ENCODE peak calls at places on chromosomes 13 and 19, in seven cellular contexts. C is adrenal gland; I is activated naive CD4-positive, alpha-beta T cell; L is foreskin melanocyte; U is AG09309; Y is NCI-H1436; R is lower lobe of right lung. J is an unnamed sample.

GRCh38 chr19:46571495-46571894 is 29.6 kb upstream of the CALM3 start:
- DNase-seq in C (no peak), I (no peak), L (no peak), U (no peak), Y (peak; percentile 9), R (no peak), J (peak; percentile 73)

GRCh38 chr19:18440936-18441803 is 3.2 kb upstream of the ISYNA1 start:
- DNase-seq in C (no peak), I (no peak), L (no peak), U (no peak), Y (no peak), R (no peak), J (no peak)

GRCh38 chr13:107866007-107866665 is 349.2 kb downstream of the LIG4 start:
- DNase-seq in C (peak; percentile 25), I (no peak), L (no peak), U (no peak), Y (no peak), R (no peak), J (no peak)

GRCh38 chr19:1862424-1863307 is 713 bp downstream of the KLF16 start:
- DNase-seq in C (peak; percentile 64), I (peak; percentile 55), L (no peak), U (no peak), Y (peak; percentile 21), R (no peak), J (no peak)

GRCh38 chr19:4036576-4037300 is 29.2 kb downstream of the PIAS4 start:
- DNase-seq in C (no peak), I (no peak), L (no peak), U (no peak), Y (no peak), R (no peak), J (no peak)

GRCh38 chr13:48750588-48751383 is 97.1 kb downstream of the CYSLTR2 start:
- DNase-seq in C (peak; percentile 62), I (no peak), L (no peak), U (no peak), Y (no peak), R (no peak), J (no peak)

GRCh38 chr13:97285221-97285955 is 63.3 kb downstream of the MBNL2 start:
- DNase-seq in C (no peak), I (no peak), L (peak; percentile 78), U (no peak), Y (no peak), R (no peak), J (no peak)

GRCh38 chr13:106534844-106535551 is 464 bp downstream of the EFNB2 start:
- DNase-seq in C (peak; percentile 23), I (peak; percentile 12), L (no peak), U (no peak), Y (no peak), R (peak; percentile 53), J (no peak)

GRCh38 chr19:43455321-43456113 is 9.9 kb downstream of the LYPD3 start:
- DNase-seq in C (no peak), I (no peak), L (no peak), U (no peak), Y (no peak), R (no peak), J (no peak)

GRCh38 chr19:46634656-46635218 is 1.3 kb downstream of the GNG8 start:
- DNase-seq in C (no peak), I (no peak), L (no peak), U (no peak), Y (peak; percentile 50), R (no peak), J (no peak)

GRCh38 chr19:38470788-38471480 is 37.4 kb downstream of the RYR1 start:
- DNase-seq in C (no peak), I (no peak), L (no peak), U (no peak), Y (no peak), R (no peak), J (no peak)

GRCh38 chr19:56091066-56091490 is 30.0 kb downstream of the ZNF787 start:
- DNase-seq in C (no peak), I (no peak), L (peak; percentile 80), U (no peak), Y (peak; percentile 44), R (no peak), J (no peak)

GRCh38 chr13:50744261-50744660 is 99.2 kb downstream of the DLEU7 start:
- DNase-seq in C (no peak), I (no peak), L (no peak), U (no peak), Y (no peak), R (no peak), J (no peak)

GRCh38 chr13:93549326-93549855 is 322.8 kb downstream of the GPC6 start:
- DNase-seq in C (no peak), I (no peak), L (no peak), U (no peak), Y (no peak), R (no peak), J (no peak)

GRCh38 chr13:90055121-90055520 is 1292.4 kb upstream of the MIR17HG start:
- DNase-seq in C (no peak), I (no peak), L (no peak), U (no peak), Y (no peak), R (no peak), J (no peak)

GRCh38 chr19:49801966-49802661 is 11.0 kb downstream of the FUZ start:
- DNase-seq in C (peak; percentile 93), I (no peak), L (no peak), U (no peak), Y (peak; percentile 80), R (no peak), J (no peak)

GRCh38 chr19:15828121-15828620 is 12.7 kb upstream of the OR10H1 start:
- DNase-seq in C (no peak), I (no peak), L (no peak), U (no peak), Y (no peak), R (no peak), J (no peak)

GRCh38 chr19:5113101-5113557 is 144.2 kb downstream of the KDM4B start:
- DNase-seq in C (no peak), I (no peak), L (no peak), U (peak; percentile 17), Y (no peak), R (no peak), J (no peak)

GRCh38 chr19:16070366-16070990 is 5.8 kb upstream of the TPM4 start:
- DNase-seq in C (no peak), I (peak; percentile 75), L (no peak), U (no peak), Y (no peak), R (peak; percentile 90), J (no peak)

GRCh38 chr19:18590273-18591272 is 2.0 kb downstream of the REX1BD start:
- DNase-seq in C (peak; percentile 40), I (no peak), L (no peak), U (no peak), Y (no peak), R (no peak), J (peak; percentile 99)

GRCh38 chr19:4448147-4448985 is 9.2 kb downstream of the UBXN6 start:
- DNase-seq in C (peak; percentile 86), I (no peak), L (no peak), U (no peak), Y (no peak), R (no peak), J (no peak)

GRCh38 chr19:20661150-20661819 is at the start of gene ZNF626:
- DNase-seq in C (peak; percentile 96), I (peak; percentile 80), L (peak; percentile 81), U (peak; percentile 89), Y (peak; percentile 87), R (peak; percentile 92), J (peak; percentile 94)

GRCh38 chr13:110468986-110469495 is 92.5 kb downstream of the RAB20 start:
- DNase-seq in C (no peak), I (no peak), L (peak; percentile 18), U (no peak), Y (no peak), R (peak; percentile 24), J (no peak)

GRCh38 chr13:74024856-74025255 is 109.3 kb downstream of the KLF12 start:
- DNase-seq in C (no peak), I (no peak), L (no peak), U (no peak), Y (no peak), R (no peak), J (no peak)

GRCh38 chr13:68708336-68708908 is 1399.2 kb upstream of the ATXN8OS start:
- DNase-seq in C (no peak), I (no peak), L (no peak), U (no peak), Y (no peak), R (no peak), J (no peak)

GRCh38 chr13:61149333-61149730 is 266.3 kb downstream of the PCDH20 start:
- DNase-seq in C (no peak), I (no peak), L (no peak), U (no peak), Y (no peak), R (no peak), J (no peak)

GRCh38 chr13:43787998-43788397 is 1.2 kb upstream of the ENOX1 start:
- DNase-seq in C (no peak), I (no peak), L (peak; percentile 89), U (no peak), Y (no peak), R (no peak), J (no peak)

GRCh38 chr13:67018775-67019174 is 211.4 kb downstream of the PCDH9 start:
- DNase-seq in C (no peak), I (no peak), L (no peak), U (no peak), Y (no peak), R (no peak), J (no peak)

GRCh38 chr19:45496349-45496953 is 396 bp downstream of the RTN2 start:
- DNase-seq in C (peak; percentile 59), I (peak; percentile 33), L (no peak), U (no peak), Y (no peak), R (no peak), J (no peak)

GRCh38 chr13:98923641-98924397 is 54.0 kb downstream of the DOCK9 start:
- DNase-seq in C (no peak), I (no peak), L (no peak), U (no peak), Y (no peak), R (no peak), J (no peak)

GRCh38 chr13:84654654-84655244 is 772.5 kb upstream of the SLITRK1 start:
- DNase-seq in C (no peak), I (no peak), L (no peak), U (no peak), Y (no peak), R (no peak), J (peak; percentile 87)

GRCh38 chr13:46845146-46845545 is 48.2 kb upstream of the ESD start:
- DNase-seq in C (no peak), I (no peak), L (no peak), U (no peak), Y (no peak), R (no peak), J (no peak)

GRCh38 chr13:45538382-45538781 is 73.6 kb downstream of the COG3 start:
- DNase-seq in C (no peak), I (no peak), L (no peak), U (no peak), Y (no peak), R (no peak), J (no peak)

GRCh38 chr19:44574201-44574950 is 39.0 kb upstream of the IGSF23 start:
- DNase-seq in C (no peak), I (no peak), L (no peak), U (no peak), Y (no peak), R (no peak), J (no peak)

GRCh38 chr19:3544054-3544376 is 5.0 kb downstream of the TEKTIP1 start:
- DNase-seq in C (no peak), I (no peak), L (no peak), U (no peak), Y (no peak), R (peak; percentile 35), J (no peak)

J was measured in iPS DF 6.9.